ENCODE peak calls at places on chromosomes 7 and 10, in seven cellular contexts. C is NCI-H1417, M is GM23248, E is NCI-H2029, O is H54, X is cardiac fibroblast, R is skeletal muscle cell. P is an unnamed sample.

GRCh38 chr7:95897557-95898183 is 125.3 kb downstream of the DYNC1I1 start:
- DNase-seq in C (peak; percentile 83), M (no peak), E (peak; percentile 85), O (no peak), X (no peak), R (no peak), P (no peak)

GRCh38 chr7:74002474-74003017 is 25.4 kb upstream of the ELN start:
- DNase-seq in C (no peak), M (peak; percentile 78), E (no peak), O (peak; percentile 93), X (peak; percentile 72), R (no peak), P (no peak)

GRCh38 chr7:86989407-86989806 is 70.0 kb downstream of the ELAPOR2 start:
- DNase-seq in C (no peak), M (no peak), E (no peak), O (no peak), X (no peak), R (no peak), P (no peak)

GRCh38 chr7:14242186-14242585 is 252.7 kb upstream of the ETV1 start:
- DNase-seq in C (no peak), M (no peak), E (no peak), O (no peak), X (no peak), R (no peak), P (no peak)

GRCh38 chr7:117784315-117784714 is 88.9 kb downstream of the CTTNBP2 start:
- DNase-seq in C (no peak), M (no peak), E (no peak), O (no peak), X (no peak), R (no peak), P (no peak)

GRCh38 chr7:99115379-99115778 is 28.5 kb downstream of the SMURF1 start:
- DNase-seq in C (no peak), M (no peak), E (no peak), O (no peak), X (no peak), R (no peak), P (no peak)

GRCh38 chr7:14377646-14378266 is 388.3 kb upstream of the ETV1 start:
- DNase-seq in C (no peak), M (peak; percentile 85), E (no peak), O (peak; percentile 28), X (peak; percentile 87), R (peak; percentile 63), P (no peak)

GRCh38 chr7:103524042-103524907 is 78.3 kb upstream of the SLC26A5 start:
- DNase-seq in C (peak; percentile 18), M (peak; percentile 50), E (no peak), O (no peak), X (peak; percentile 63), R (peak; percentile 4), P (no peak)

GRCh38 chr10:93580824-93581223 is 14.4 kb downstream of the FFAR4 start:
- DNase-seq in C (no peak), M (peak; percentile 17), E (no peak), O (no peak), X (peak; percentile 9), R (no peak), P (no peak)

GRCh38 chr10:77321868-77322267 is 315.7 kb downstream of the KCNMA1 start:
- DNase-seq in C (no peak), M (peak; percentile 38), E (no peak), O (no peak), X (peak; percentile 20), R (no peak), P (no peak)

GRCh38 chr7:127848241-127848640 is 183.0 kb downstream of the LRRC4 start:
- DNase-seq in C (no peak), M (no peak), E (peak; percentile 45), O (no peak), X (no peak), R (no peak), P (no peak)

GRCh38 chr10:101011517-101012423 is 12.2 kb downstream of the LZTS2 start:
- DNase-seq in C (no peak), M (peak; percentile 52), E (no peak), O (no peak), X (peak; percentile 33), R (no peak), P (no peak)

GRCh38 chr10:43708256-43708655 is 59.6 kb upstream of the ZNF32 start:
- DNase-seq in C (no peak), M (no peak), E (no peak), O (no peak), X (no peak), R (no peak), P (no peak)

GRCh38 chr10:29804025-29804852 is 169.5 kb upstream of the SVIL start:
- DNase-seq in C (peak; percentile 13), M (peak; percentile 90), E (peak; percentile 23), O (peak; percentile 51), X (peak; percentile 96), R (peak; percentile 93), P (no peak)

GRCh38 chr7:73312831-73313520 is 4.3 kb upstream of the NSUN5 start:
- DNase-seq in C (no peak), M (no peak), E (no peak), O (no peak), X (no peak), R (no peak), P (no peak)

GRCh38 chr7:2999078-2999500 is 44.6 kb downstream of the CARD11 start:
- DNase-seq in C (no peak), M (no peak), E (no peak), O (no peak), X (peak; percentile 10), R (no peak), P (no peak)

GRCh38 chr10:62166331-62167154 is 102.1 kb downstream of the RTKN2 start:
- DNase-seq in C (no peak), M (peak; percentile 82), E (no peak), O (no peak), X (no peak), R (peak; percentile 58), P (peak; percentile 23)

GRCh38 chr7:118311121-118311803 is 86.8 kb downstream of the ANKRD7 start:
- DNase-seq in C (no peak), M (no peak), E (no peak), O (no peak), X (peak; percentile 10), R (no peak), P (no peak)

GRCh38 chr7:97006146-97006950 is 995 bp downstream of the DLX6 start:
- DNase-seq in C (peak; percentile 83), M (peak; percentile 53), E (peak; percentile 53), O (no peak), X (no peak), R (no peak), P (no peak)